ENCODE peak calls at places on chromosomes 16 and 17, in five cellular contexts. One of them, this sample, is unnamed.

GRCh38 chr17:30377574-30377973 is 1.2 kb upstream of the CPD start:
- DNase-seq in cardiac muscle cell: no peak
- DNase-seq in tibial artery: no peak
- DNase-seq in hepatocyte: no peak
- DNase-seq in stomach: no peak
- DNase-seq in this sample: no peak

GRCh38 chr16:77758508-77758907 is 29.9 kb upstream of the VAT1L start:
- DNase-seq in tibial artery: no peak
- DNase-seq in hepatocyte: no peak
- DNase-seq in stomach: no peak
- DNase-seq in cardiac muscle cell: no peak
- DNase-seq in this sample: no peak

GRCh38 chr16:585351-585750 is 4.5 kb upstream of the RAB40C start:
- DNase-seq in tibial artery: no peak
- DNase-seq in stomach: peak; percentile 67
- DNase-seq in hepatocyte: no peak
- DNase-seq in cardiac muscle cell: no peak
- DNase-seq in this sample: peak; percentile 83

GRCh38 chr17:5203178-5203907 is 11.7 kb upstream of the ZNF594 start:
- DNase-seq in stomach: no peak
- DNase-seq in tibial artery: no peak
- DNase-seq in cardiac muscle cell: no peak
- DNase-seq in hepatocyte: no peak
- DNase-seq in this sample: no peak

GRCh38 chr17:57553991-57554825 is 190.9 kb downstream of the CCDC182 start:
- DNase-seq in tibial artery: no peak
- DNase-seq in cardiac muscle cell: peak; percentile 48
- DNase-seq in stomach: no peak
- DNase-seq in hepatocyte: peak; percentile 77
- DNase-seq in this sample: peak; percentile 36

GRCh38 chr17:79461041-79461440 is 149.8 kb downstream of the RBFOX3 start:
- DNase-seq in stomach: no peak
- DNase-seq in cardiac muscle cell: no peak
- DNase-seq in tibial artery: no peak
- DNase-seq in hepatocyte: no peak
- DNase-seq in this sample: no peak

GRCh38 chr16:50114357-50115129 is 38.6 kb upstream of the TENT4B start:
- DNase-seq in hepatocyte: no peak
- DNase-seq in cardiac muscle cell: no peak
- DNase-seq in stomach: no peak
- DNase-seq in tibial artery: no peak
- DNase-seq in this sample: no peak

GRCh38 chr17:74374786-74375185 is 7.5 kb downstream of the GPR142 start:
- DNase-seq in cardiac muscle cell: no peak
- DNase-seq in hepatocyte: no peak
- DNase-seq in stomach: no peak
- DNase-seq in tibial artery: no peak
- DNase-seq in this sample: no peak

GRCh38 chr17:50660042-50660886 is 25.6 kb downstream of the ABCC3 start:
- DNase-seq in stomach: peak; percentile 49
- DNase-seq in cardiac muscle cell: no peak
- DNase-seq in hepatocyte: no peak
- DNase-seq in tibial artery: peak; percentile 54
- DNase-seq in this sample: peak; percentile 87

GRCh38 chr16:1014771-1015495 is 33.4 kb downstream of the SOX8 start:
- DNase-seq in hepatocyte: peak; percentile 39
- DNase-seq in stomach: no peak
- DNase-seq in tibial artery: no peak
- DNase-seq in cardiac muscle cell: peak; percentile 71
- DNase-seq in this sample: no peak

GRCh38 chr16:83806036-83806435 is 1.7 kb upstream of the HSBP1 start:
- DNase-seq in hepatocyte: no peak
- DNase-seq in stomach: no peak
- DNase-seq in tibial artery: no peak
- DNase-seq in cardiac muscle cell: no peak
- DNase-seq in this sample: no peak

GRCh38 chr17:9050801-9051401 is 29.6 kb downstream of the NTN1 start:
- DNase-seq in stomach: no peak
- DNase-seq in tibial artery: no peak
- DNase-seq in hepatocyte: peak; percentile 64
- DNase-seq in cardiac muscle cell: no peak
- DNase-seq in this sample: no peak

GRCh38 chr17:40320771-40321501 is 12.0 kb downstream of the RARA start:
- DNase-seq in cardiac muscle cell: no peak
- DNase-seq in stomach: no peak
- DNase-seq in hepatocyte: no peak
- DNase-seq in tibial artery: peak; percentile 85
- DNase-seq in this sample: no peak

GRCh38 chr17:35081638-35082037 is 18.1 kb upstream of the RFFL start:
- DNase-seq in cardiac muscle cell: no peak
- DNase-seq in tibial artery: no peak
- DNase-seq in stomach: no peak
- DNase-seq in hepatocyte: no peak
- DNase-seq in this sample: no peak
- H3K27ac ChIP-seq in cardiac muscle cell: no peak overlapping the region
- H3K27ac ChIP-seq in tibial artery: no peak overlapping the region
- H3K27ac ChIP-seq in stomach: no peak overlapping the region
- H3K27ac ChIP-seq in hepatocyte: no peak overlapping the region
- H3K27ac ChIP-seq in this sample: peak overlapping the region; percentile 71

GRCh38 chr17:19411641-19412040 is 609 bp downstream of the RNF112 start:
- DNase-seq in stomach: no peak
- DNase-seq in hepatocyte: no peak
- DNase-seq in tibial artery: no peak
- DNase-seq in cardiac muscle cell: no peak
- DNase-seq in this sample: peak; percentile 73
- H3K27ac ChIP-seq in stomach: no peak overlapping the region
- H3K27ac ChIP-seq in hepatocyte: peak overlapping the region; percentile 48
- H3K27ac ChIP-seq in tibial artery: peak overlapping the region; percentile 31
- H3K27ac ChIP-seq in cardiac muscle cell: no peak overlapping the region
- H3K27ac ChIP-seq in this sample: no peak overlapping the region

GRCh38 chr17:73292031-73292531 is 19.7 kb downstream of the CDC42EP4 start:
- DNase-seq in stomach: peak; percentile 68
- DNase-seq in cardiac muscle cell: no peak
- DNase-seq in hepatocyte: no peak
- DNase-seq in tibial artery: peak; percentile 75
- DNase-seq in this sample: peak; percentile 11

GRCh38 chr17:73291260-73291801 is 20.5 kb downstream of the CDC42EP4 start:
- DNase-seq in cardiac muscle cell: no peak
- DNase-seq in hepatocyte: no peak
- DNase-seq in tibial artery: peak; percentile 86
- DNase-seq in stomach: peak; percentile 73
- DNase-seq in this sample: no peak

GRCh38 chr17:73290399-73291259 is 21.2 kb downstream of the CDC42EP4 start:
- DNase-seq in stomach: no peak
- DNase-seq in hepatocyte: no peak
- DNase-seq in cardiac muscle cell: no peak
- DNase-seq in tibial artery: no peak
- DNase-seq in this sample: no peak

GRCh38 chr17:73288534-73289302 is 23.1 kb downstream of the CDC42EP4 start:
- DNase-seq in cardiac muscle cell: no peak
- DNase-seq in hepatocyte: peak; percentile 58
- DNase-seq in stomach: peak; percentile 80
- DNase-seq in tibial artery: peak; percentile 44
- DNase-seq in this sample: no peak

DNA sequence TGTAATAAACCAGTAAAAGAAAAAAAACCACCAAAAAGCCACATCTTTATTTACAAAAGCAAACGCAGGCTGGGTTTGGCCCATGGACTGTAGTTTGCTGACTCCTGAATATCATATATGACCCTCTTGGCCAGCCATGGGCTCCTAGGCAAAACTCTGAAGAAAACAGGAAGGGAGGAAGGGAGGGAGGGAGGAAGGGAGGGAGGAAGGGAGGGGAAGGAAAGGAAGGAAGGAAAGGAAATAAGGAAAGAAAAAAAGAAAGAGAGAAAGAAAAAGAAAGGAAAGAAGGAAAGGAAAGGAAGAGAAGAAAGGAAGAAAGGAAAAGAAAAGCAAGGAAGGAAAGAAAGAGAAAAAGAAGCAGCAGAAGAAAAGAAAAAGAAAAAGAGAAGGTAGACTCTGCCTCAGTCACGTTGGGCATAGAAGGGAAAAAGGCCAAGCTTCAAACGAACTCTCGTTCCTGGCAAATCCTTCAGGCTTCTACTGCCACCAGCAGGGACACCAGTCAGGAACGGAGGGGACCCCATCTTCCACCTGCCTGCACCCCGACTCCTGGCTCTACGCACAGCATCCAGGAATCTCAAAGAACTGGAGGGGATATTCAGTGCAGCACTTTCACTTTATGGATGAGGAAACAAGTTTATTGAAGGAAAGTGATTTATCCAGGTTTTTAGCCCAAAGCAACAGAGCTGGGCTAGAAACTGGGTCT is 22.1 kb downstream of the CDC42EP4 start:
- DNase-seq in stomach: no peak
- DNase-seq in tibial artery: no peak
- DNase-seq in hepatocyte: no peak
- DNase-seq in cardiac muscle cell: no peak
- DNase-seq in this sample: no peak
- H3K27ac ChIP-seq in stomach: peak overlapping the region; percentile 81
- H3K27ac ChIP-seq in tibial artery: peak overlapping the region; percentile 87
- H3K27ac ChIP-seq in hepatocyte: peak overlapping the region; percentile 74
- H3K27ac ChIP-seq in cardiac muscle cell: no peak overlapping the region
- H3K27ac ChIP-seq in this sample: no peak overlapping the region

DNA sequence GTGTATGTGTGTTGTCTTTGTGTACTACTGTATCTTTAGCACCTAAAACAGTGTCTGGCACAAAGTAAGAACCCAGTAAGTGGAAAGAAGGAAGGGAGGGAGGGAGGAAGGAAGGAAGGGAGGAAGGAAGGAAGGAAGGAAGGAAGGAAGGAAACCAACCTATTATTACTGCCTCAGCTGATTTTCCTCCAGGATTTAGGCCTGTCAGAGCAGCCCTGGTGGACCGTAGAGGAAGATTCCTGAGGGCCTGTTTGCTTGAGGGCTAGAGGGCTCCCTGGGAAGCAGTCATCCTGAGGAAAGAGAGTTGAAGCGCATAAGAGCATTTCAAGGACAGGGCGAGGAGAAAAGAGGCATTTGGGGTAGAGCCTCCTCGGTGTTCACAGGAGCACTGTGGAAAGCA is 61.5 kb downstream of the WSB1 start:
- DNase-seq in cardiac muscle cell: no peak
- DNase-seq in hepatocyte: no peak
- DNase-seq in stomach: no peak
- DNase-seq in tibial artery: no peak
- DNase-seq in this sample: no peak
- H3K27ac ChIP-seq in cardiac muscle cell: no peak overlapping the region
- H3K27ac ChIP-seq in hepatocyte: no peak overlapping the region
- H3K27ac ChIP-seq in stomach: no peak overlapping the region
- H3K27ac ChIP-seq in tibial artery: no peak overlapping the region
- H3K27ac ChIP-seq in this sample: no peak overlapping the region

GRCh38 chr17:77906377-77906871 is 52.1 kb upstream of the TNRC6C start:
- DNase-seq in tibial artery: no peak
- DNase-seq in stomach: no peak
- DNase-seq in hepatocyte: no peak
- DNase-seq in cardiac muscle cell: no peak
- DNase-seq in this sample: no peak

GRCh38 chr17:77908501-77908900 is 50.0 kb upstream of the TNRC6C start:
- DNase-seq in stomach: no peak
- DNase-seq in tibial artery: no peak
- DNase-seq in cardiac muscle cell: no peak
- DNase-seq in hepatocyte: no peak
- DNase-seq in this sample: no peak

GRCh38 chr17:77909236-77909635 is 49.3 kb upstream of the TNRC6C start:
- DNase-seq in cardiac muscle cell: no peak
- DNase-seq in tibial artery: no peak
- DNase-seq in hepatocyte: no peak
- DNase-seq in stomach: no peak
- DNase-seq in this sample: no peak

GRCh38 chr17:77905766-77906165 is 52.7 kb upstream of the TNRC6C start:
- DNase-seq in stomach: no peak
- DNase-seq in tibial artery: no peak
- DNase-seq in cardiac muscle cell: no peak
- DNase-seq in hepatocyte: no peak
- DNase-seq in this sample: no peak

DNA sequence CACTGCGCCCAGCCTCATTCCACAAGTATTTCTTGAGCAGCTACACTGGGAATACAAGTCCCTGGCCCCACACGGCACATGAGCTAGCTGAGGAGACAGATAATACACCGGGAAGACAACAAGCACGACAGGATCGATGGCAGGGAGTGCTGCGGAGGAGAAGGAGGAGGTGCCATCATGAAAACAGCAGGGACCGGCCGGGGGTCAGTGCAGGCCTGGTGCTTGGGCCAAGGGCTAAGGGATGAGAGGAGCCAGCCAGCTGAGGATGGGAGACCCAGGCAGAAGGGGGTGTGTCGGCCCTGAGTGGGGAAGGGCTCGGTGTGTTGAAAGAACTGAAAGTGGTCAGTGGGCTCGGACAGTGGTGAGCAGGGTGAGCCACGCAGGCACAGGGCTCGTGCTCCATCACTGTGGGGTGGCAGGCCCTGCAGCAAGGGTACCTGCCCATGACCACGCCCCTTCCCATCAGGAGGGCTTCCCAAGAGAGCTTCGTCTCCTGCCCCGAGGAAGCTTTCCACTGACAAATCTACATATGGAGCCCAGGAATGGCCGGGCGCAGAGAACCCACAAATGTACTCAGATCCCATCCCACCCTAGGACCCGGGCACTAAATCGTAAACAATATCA is 50.9 kb upstream of the TNRC6C start:
- DNase-seq in cardiac muscle cell: no peak
- DNase-seq in stomach: no peak
- DNase-seq in tibial artery: no peak
- DNase-seq in hepatocyte: no peak
- DNase-seq in this sample: no peak
- H3K27ac ChIP-seq in cardiac muscle cell: no peak overlapping the region
- H3K27ac ChIP-seq in stomach: no peak overlapping the region
- H3K27ac ChIP-seq in tibial artery: no peak overlapping the region
- H3K27ac ChIP-seq in hepatocyte: no peak overlapping the region
- H3K27ac ChIP-seq in this sample: no peak overlapping the region

GRCh38 chr17:77316651-77317050 is 175.9 kb downstream of the SEC14L1 start:
- DNase-seq in stomach: no peak
- DNase-seq in tibial artery: no peak
- DNase-seq in cardiac muscle cell: no peak
- DNase-seq in hepatocyte: no peak
- DNase-seq in this sample: no peak

GRCh38 chr17:77318491-77319210 is 177.9 kb downstream of the SEC14L1 start:
- DNase-seq in hepatocyte: no peak
- DNase-seq in cardiac muscle cell: no peak
- DNase-seq in tibial artery: peak; percentile 57
- DNase-seq in stomach: peak; percentile 44
- DNase-seq in this sample: peak; percentile 24

GRCh38 chr17:77317091-77317519 is 176.3 kb downstream of the SEC14L1 start:
- DNase-seq in hepatocyte: no peak
- DNase-seq in cardiac muscle cell: no peak
- DNase-seq in tibial artery: no peak
- DNase-seq in stomach: no peak
- DNase-seq in this sample: peak; percentile 24

GRCh38 chr17:77319211-77320031 is 178.7 kb downstream of the SEC14L1 start:
- DNase-seq in cardiac muscle cell: no peak
- DNase-seq in tibial artery: peak; percentile 94
- DNase-seq in hepatocyte: peak; percentile 94
- DNase-seq in stomach: peak; percentile 88
- DNase-seq in this sample: peak; percentile 43

DNA sequence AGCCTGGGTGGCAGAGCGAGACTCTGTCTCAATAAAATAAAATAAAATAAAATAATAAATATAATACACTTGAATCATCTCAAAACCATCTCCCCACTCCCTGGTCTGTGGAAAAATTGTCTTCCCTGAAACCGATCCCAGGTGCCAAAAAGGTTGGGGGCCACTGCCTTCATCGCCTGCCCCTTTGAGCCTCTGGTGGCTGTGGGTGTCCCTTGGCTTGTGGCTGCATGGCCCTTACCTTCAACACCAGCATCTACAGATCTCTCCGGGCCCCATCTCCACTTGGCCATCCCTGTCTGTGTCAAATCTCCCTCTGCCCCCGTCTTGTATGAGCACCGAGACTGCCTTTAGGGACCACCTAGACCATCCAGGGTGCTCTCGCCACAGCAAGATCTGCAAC is 177.3 kb downstream of the SEC14L1 start:
- DNase-seq in tibial artery: no peak
- DNase-seq in stomach: no peak
- DNase-seq in hepatocyte: no peak
- DNase-seq in cardiac muscle cell: no peak
- DNase-seq in this sample: no peak
- H3K27ac ChIP-seq in tibial artery: peak overlapping the region; percentile 92
- H3K27ac ChIP-seq in stomach: no peak overlapping the region
- H3K27ac ChIP-seq in hepatocyte: peak overlapping the region; percentile 99
- H3K27ac ChIP-seq in cardiac muscle cell: no peak overlapping the region
- H3K27ac ChIP-seq in this sample: peak overlapping the region; percentile 81

This sample was measured in SK-N-SH.